ENCODE peak calls at places on chromosomes 5 and 9, in eight cellular contexts. W is cardiac fibroblast; Q is stimulated activated effector memory CD8-positive, alpha-beta T cell treated with anti-CD3 and anti-CD28 coated beads, Interleukin-12 subunit alpha, Interleukin-12 subunit beta, amount 100 ng/mL, for 72 hours; O is astrocyte of the spinal cord; K is CD8-positive, alpha-beta T cell; F is Right ventricle myocardium superior; X is activated CD4-positive, alpha-beta T cell treated with anti-CD3 and anti-CD28 coated beads for 48 hours; P is transverse colon. B is an unnamed sample.

GRCh38 chr5:128635379-128635778 is 97.3 kb upstream of the FBN2 start:
- DNase-seq in W (no peak), Q (no peak), O (no peak), K (no peak), F (no peak), X (no peak), P (no peak), B (no peak)

GRCh38 chr9:131591845-131592208 is 46.5 kb downstream of the PRRT1B start:
- DNase-seq in W (no peak), Q (no peak), O (no peak), K (no peak), F (no peak), X (no peak), P (no peak), B (no peak)

GRCh38 chr9:137168907-137169763 is 716 bp downstream of the LRRC26 start:
- DNase-seq in W (peak; percentile 39), Q (peak; percentile 67), O (peak; percentile 17), K (no peak), F (no peak), X (no peak), P (peak; percentile 41), B (peak; percentile 7)

GRCh38 chr9:132507670-132508469 is 74.5 kb upstream of the BARHL1 start:
- DNase-seq in W (peak; percentile 77), Q (peak; percentile 81), O (peak; percentile 67), K (peak; percentile 50), F (peak; percentile 67), X (peak; percentile 79), P (peak; percentile 68), B (peak; percentile 72)

GRCh38 chr5:97142521-97143254 is at the start of gene LIX1:
- DNase-seq in W (peak; percentile 58), Q (no peak), O (peak; percentile 55), K (peak; percentile 3), F (no peak), X (peak; percentile 43), P (peak; percentile 26), B (peak; percentile 47)

GRCh38 chr5:124633209-124633608 is 113.2 kb downstream of the ZNF608 start:
- DNase-seq in W (no peak), Q (no peak), O (no peak), K (no peak), F (no peak), X (no peak), P (no peak), B (no peak)

GRCh38 chr9:131678499-131679111 is 61.3 kb downstream of the RAPGEF1 start:
- DNase-seq in W (peak; percentile 95), Q (peak; percentile 86), O (peak; percentile 97), K (peak; percentile 70), F (peak; percentile 79), X (peak; percentile 87), P (peak; percentile 78), B (peak; percentile 93)

GRCh38 chr5:180594311-180595045 is 3.2 kb upstream of the SCGB3A1 start:
- DNase-seq in W (no peak), Q (no peak), O (no peak), K (no peak), F (no peak), X (no peak), P (no peak), B (no peak)

GRCh38 chr5:1439388-1440097 is 5.7 kb downstream of the SLC6A3 start:
- DNase-seq in W (no peak), Q (no peak), O (no peak), K (no peak), F (no peak), X (no peak), P (no peak), B (no peak)

GRCh38 chr9:75146229-75146628 is 57.9 kb downstream of the OSTF1 start:
- DNase-seq in W (peak; percentile 52), Q (peak; percentile 49), O (peak; percentile 70), K (no peak), F (no peak), X (no peak), P (no peak), B (peak; percentile 45)

GRCh38 chr5:116361171-116361967 is 213.3 kb downstream of the SEMA6A start:
- DNase-seq in W (peak; percentile 30), Q (no peak), O (peak; percentile 27), K (no peak), F (peak; percentile 70), X (no peak), P (peak; percentile 69), B (peak; percentile 18)

GRCh38 chr5:30279237-30279636 is 914.2 kb upstream of the CDH6 start:
- DNase-seq in W (peak; percentile 65), Q (no peak), O (peak; percentile 88), K (no peak), F (no peak), X (no peak), P (no peak), B (peak; percentile 85)

GRCh38 chr5:150781706-150782614 is 3.4 kb downstream of the SMIM3 start:
- DNase-seq in W (peak; percentile 98), Q (no peak), O (peak; percentile 93), K (no peak), F (peak; percentile 80), X (no peak), P (peak; percentile 51), B (peak; percentile 55)

GRCh38 chr5:82004511-82004910 is 32.7 kb downstream of the ATG10 start:
- DNase-seq in W (peak; percentile 66), Q (no peak), O (peak; percentile 41), K (no peak), F (no peak), X (no peak), P (no peak), B (peak; percentile 60)

GRCh38 chr9:94806307-94806893 is 79.9 kb downstream of the AOPEP start:
- DNase-seq in W (peak; percentile 48), Q (no peak), O (no peak), K (no peak), F (no peak), X (no peak), P (no peak), B (no peak)

GRCh38 chr5:172004824-172005237 is 1.6 kb downstream of the FBXW11 start:
- DNase-seq in W (peak; percentile 29), Q (no peak), O (peak; percentile 30), K (no peak), F (no peak), X (peak; percentile 34), P (no peak), B (no peak)

GRCh38 chr9:114117996-114118830 is 19.1 kb upstream of the KIF12 start:
- DNase-seq in W (no peak), Q (no peak), O (no peak), K (no peak), F (no peak), X (no peak), P (no peak), B (no peak)

GRCh38 chr5:51383494-51384081 is 340 bp downstream of the ISL1 start:
- DNase-seq in W (no peak), Q (no peak), O (no peak), K (no peak), F (no peak), X (no peak), P (no peak), B (no peak)

GRCh38 chr5:82019342-82020138 is 47.7 kb downstream of the ATG10 start:
- DNase-seq in W (no peak), Q (no peak), O (no peak), K (no peak), F (no peak), X (no peak), P (no peak), B (no peak)

GRCh38 chr9:86614871-86615849 is 260.9 kb upstream of the TUT7 start:
- DNase-seq in W (peak; percentile 52), Q (no peak), O (no peak), K (no peak), F (no peak), X (peak; percentile 15), P (no peak), B (peak; percentile 31)